ENCODE peak calls at places on chromosome 14, in four cellular contexts. One of them, this sample, is unnamed.

GRCh38 chr14:102221026-102221425 is 81.3 kb downstream of the WDR20 start:
- DNase-seq in transverse colon: no peak
- DNase-seq in cardiac muscle cell: no peak
- DNase-seq in stomach: no peak
- DNase-seq in this sample: no peak

GRCh38 chr14:78142994-78143393 is 27.2 kb upstream of the NRXN3 start:
- DNase-seq in stomach: no peak
- DNase-seq in cardiac muscle cell: no peak
- DNase-seq in transverse colon: no peak
- DNase-seq in this sample: no peak

GRCh38 chr14:100688598-100689499 is 37.8 kb upstream of the DLK1 start:
- DNase-seq in transverse colon: no peak
- DNase-seq in stomach: no peak
- DNase-seq in cardiac muscle cell: no peak
- DNase-seq in this sample: no peak

GRCh38 chr14:52124791-52125661 is 56.2 kb upstream of the NID2 start:
- DNase-seq in stomach: no peak
- DNase-seq in transverse colon: no peak
- DNase-seq in cardiac muscle cell: no peak
- DNase-seq in this sample: no peak

GRCh38 chr14:104690861-104691455 is 1.5 kb downstream of the INF2 start:
- DNase-seq in stomach: no peak
- DNase-seq in cardiac muscle cell: no peak
- DNase-seq in transverse colon: no peak
- DNase-seq in this sample: no peak

GRCh38 chr14:47710581-47710980 is 35.2 kb upstream of the MDGA2 start:
- DNase-seq in stomach: no peak
- DNase-seq in transverse colon: no peak
- DNase-seq in cardiac muscle cell: no peak
- DNase-seq in this sample: no peak

GRCh38 chr14:101364503-101365328 is 196.6 kb upstream of the DIO3 start:
- DNase-seq in transverse colon: peak
- DNase-seq in cardiac muscle cell: no peak
- DNase-seq in stomach: no peak
- DNase-seq in this sample: no peak

GRCh38 chr14:106879241-106879640 is 1352.9 kb downstream of the TMEM121 start:
- DNase-seq in transverse colon: peak
- DNase-seq in stomach: peak
- DNase-seq in cardiac muscle cell: no peak
- DNase-seq in this sample: no peak

GRCh38 chr14:70713096-70713875 is 71.6 kb downstream of the TTC9 start:
- DNase-seq in transverse colon: no peak
- DNase-seq in cardiac muscle cell: no peak
- DNase-seq in stomach: no peak
- DNase-seq in this sample: no peak

GRCh38 chr14:37594238-37594915 is 672 bp downstream of the FOXA1 start:
- DNase-seq in stomach: peak
- DNase-seq in transverse colon: peak
- DNase-seq in cardiac muscle cell: peak
- DNase-seq in this sample: no peak

GRCh38 chr14:105028251-105028927 is 7.5 kb upstream of the CDCA4 start:
- DNase-seq in cardiac muscle cell: no peak
- DNase-seq in stomach: no peak
- DNase-seq in transverse colon: no peak
- DNase-seq in this sample: no peak

GRCh38 chr14:86777950-86778602 is 1214.9 kb downstream of the GALC start:
- DNase-seq in stomach: no peak
- DNase-seq in transverse colon: no peak
- DNase-seq in cardiac muscle cell: no peak
- DNase-seq in this sample: no peak

GRCh38 chr14:59189281-59189821 is 884 bp downstream of the DAAM1 start:
- DNase-seq in stomach: no peak
- DNase-seq in cardiac muscle cell: peak
- DNase-seq in transverse colon: no peak
- DNase-seq in this sample: peak

GRCh38 chr14:92549096-92549852 is 35.7 kb downstream of the RIN3 start:
- DNase-seq in stomach: no peak
- DNase-seq in cardiac muscle cell: no peak
- DNase-seq in transverse colon: no peak
- DNase-seq in this sample: no peak
- H3K27ac ChIP-seq in stomach: peak
- H3K27ac ChIP-seq in cardiac muscle cell: no peak
- H3K27ac ChIP-seq in transverse colon: peak
- H3K27ac ChIP-seq in this sample: peak

GRCh38 chr14:34398024-34398423 is 64.0 kb downstream of the SPTSSA start:
- DNase-seq in transverse colon: no peak
- DNase-seq in cardiac muscle cell: no peak
- DNase-seq in stomach: no peak
- DNase-seq in this sample: no peak

GRCh38 chr14:34407951-34408350 is 54.1 kb downstream of the SPTSSA start:
- DNase-seq in stomach: no peak
- DNase-seq in transverse colon: no peak
- DNase-seq in cardiac muscle cell: no peak
- DNase-seq in this sample: no peak

GRCh38 chr14:34403646-34404045 is 58.4 kb downstream of the SPTSSA start:
- DNase-seq in transverse colon: no peak
- DNase-seq in stomach: no peak
- DNase-seq in cardiac muscle cell: no peak
- DNase-seq in this sample: no peak
- H3K4me3 ChIP-seq in transverse colon: no peak
- H3K4me3 ChIP-seq in stomach: no peak
- H3K4me3 ChIP-seq in cardiac muscle cell: no peak
- H3K4me3 ChIP-seq in this sample: no peak

DNA sequence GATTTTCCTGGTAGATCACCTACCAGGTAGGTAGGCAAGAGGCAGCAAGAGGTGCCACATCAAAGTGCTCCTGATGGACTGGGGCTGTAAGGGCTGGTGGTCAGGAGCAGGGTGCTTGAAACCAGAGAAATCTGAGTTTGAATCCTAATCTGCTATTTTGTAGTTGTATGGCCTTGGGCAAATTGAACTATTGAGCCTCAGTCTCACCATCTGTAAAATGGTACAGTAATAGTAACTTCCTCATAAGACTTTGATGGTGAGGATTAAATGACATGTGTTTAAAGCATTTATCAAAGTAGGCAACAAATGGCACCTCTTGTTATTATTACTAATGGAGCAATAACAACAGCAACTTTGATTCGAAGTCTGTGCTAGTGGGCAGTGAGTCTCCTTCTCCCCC is 32.0 kb downstream of the JDP2 start:
- DNase-seq in stomach: no peak
- DNase-seq in cardiac muscle cell: no peak
- DNase-seq in transverse colon: no peak
- DNase-seq in this sample: no peak
- H3K27ac ChIP-seq in stomach: no peak
- H3K27ac ChIP-seq in cardiac muscle cell: no peak
- H3K27ac ChIP-seq in transverse colon: peak
- H3K27ac ChIP-seq in this sample: no peak

DNA sequence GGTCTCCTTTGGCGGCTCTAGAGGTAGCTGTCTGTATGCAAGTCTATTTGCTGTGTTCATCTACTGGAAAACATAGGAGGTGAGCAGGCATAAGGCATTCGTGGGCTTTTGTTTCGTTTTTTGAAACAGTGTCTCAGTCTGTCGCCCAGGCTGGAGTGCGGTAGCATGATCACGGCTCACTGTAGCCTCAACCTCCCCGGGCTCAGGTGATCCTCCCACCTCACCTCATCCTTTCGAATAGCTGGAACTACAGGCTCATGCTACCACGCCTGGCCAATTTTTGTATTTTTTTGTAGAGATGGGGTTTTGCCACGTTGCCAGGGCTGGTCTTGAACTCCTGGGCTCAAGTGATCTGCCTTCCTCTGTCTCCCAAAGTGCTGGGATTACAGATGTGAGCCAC is 27.5 kb downstream of the FLVCR2 start:
- DNase-seq in transverse colon: no peak
- DNase-seq in stomach: no peak
- DNase-seq in cardiac muscle cell: no peak
- DNase-seq in this sample: no peak
- H3K4me3 ChIP-seq in transverse colon: no peak
- H3K4me3 ChIP-seq in stomach: no peak
- H3K4me3 ChIP-seq in cardiac muscle cell: no peak
- H3K4me3 ChIP-seq in this sample: peak

DNA sequence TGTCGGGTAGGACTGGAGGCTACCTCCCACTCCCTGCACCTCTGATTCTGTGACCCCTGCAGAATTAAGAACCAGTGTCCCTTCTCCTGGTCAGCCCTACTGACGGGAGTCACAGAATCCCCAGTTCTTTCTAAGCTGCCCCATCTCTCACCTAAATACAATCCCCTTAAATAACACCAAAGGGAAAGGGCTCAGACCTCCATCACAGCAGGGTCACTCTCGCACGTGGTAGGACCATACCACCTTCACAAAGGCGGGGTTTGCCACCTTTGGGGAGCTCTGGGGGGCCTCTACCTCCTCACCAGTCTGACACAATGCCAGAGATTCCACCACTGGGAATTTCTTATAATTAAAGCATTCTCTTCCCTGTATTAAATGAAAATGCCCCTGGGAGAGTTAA is 35.6 kb downstream of the DAD1 start:
- DNase-seq in stomach: no peak
- DNase-seq in transverse colon: no peak
- DNase-seq in cardiac muscle cell: no peak
- DNase-seq in this sample: no peak
- H3K27ac ChIP-seq in stomach: peak
- H3K27ac ChIP-seq in transverse colon: peak
- H3K27ac ChIP-seq in cardiac muscle cell: no peak
- H3K27ac ChIP-seq in this sample: no peak

This sample was measured in dorsolateral prefrontal cortex.